ENCODE peak calls at places on chromosomes 4 and X, in ten cellular contexts. C is uterus, X is ascending aorta, I is aorta, S is suprapubic skin, E is SJSA1, Y is neuronal stem cell, R is heart right ventricle, A is mammary epithelial cell, B is upper lobe of right lung. T is an unnamed sample.

GRCh38 chr4:101155368-101155767 is 192.0 kb downstream of the PPP3CA start:
- DNase-seq in C (no peak), X (no peak), I (no peak), S (no peak), E (peak; percentile 52), Y (no peak), R (no peak), A (peak; percentile 78), B (no peak), T (no peak)

GRCh38 chr4:5511791-5512190 is 196.6 kb downstream of the EVC2 start:
- DNase-seq in C (no peak), X (no peak), I (no peak), S (no peak), E (no peak), Y (no peak), R (no peak), A (peak; percentile 43), B (no peak), T (no peak)

GRCh38 chr4:56757270-56757746 is 64.2 kb downstream of the SPINK2 start:
- DNase-seq in C (no peak), X (no peak), I (no peak), S (no peak), E (peak; percentile 72), Y (no peak), R (no peak), A (peak; percentile 30), B (no peak), T (no peak)

GRCh38 chr4:52371861-52372260 is 287.2 kb downstream of the USP46 start:
- DNase-seq in C (no peak), X (no peak), I (no peak), S (no peak), E (no peak), Y (no peak), R (no peak), A (no peak), B (no peak), T (no peak)

GRCh38 chr4:13455411-13455810 is 28.7 kb downstream of the RAB28 start:
- DNase-seq in C (no peak), X (no peak), I (peak; percentile 51), S (no peak), E (no peak), Y (no peak), R (no peak), A (no peak), B (no peak), T (no peak)

GRCh38 chrX:134512566-134512965 is 52.6 kb downstream of the HPRT1 start:
- DNase-seq in C (no peak), X (no peak), I (no peak), S (no peak), E (peak; percentile 48), Y (no peak), R (no peak), A (peak; percentile 88), B (no peak), T (no peak)

GRCh38 chrX:2974946-2975345 is 31.4 kb upstream of the ARSH start:
- DNase-seq in C (no peak), X (no peak), I (no peak), S (no peak), E (no peak), Y (no peak), R (no peak), A (no peak), B (no peak), T (no peak)

GRCh38 chrX:151970661-151971060 is 3.8 kb downstream of the GABRE start:
- DNase-seq in C (peak; percentile 69), X (peak; percentile 82), I (peak; percentile 88), S (peak; percentile 81), E (peak; percentile 86), Y (no peak), R (peak; percentile 71), A (peak; percentile 82), B (peak; percentile 85), T (no peak)

GRCh38 chrX:1393871-1394615 is 2.1 kb upstream of the SLC25A6 start:
- DNase-seq in C (no peak), X (no peak), I (peak; percentile 30), S (no peak), E (no peak), Y (no peak), R (peak; percentile 10), A (no peak), B (peak; percentile 17), T (no peak)

GRCh38 chr4:10106421-10107039 is 10.1 kb downstream of the WDR1 start:
- DNase-seq in C (peak; percentile 96), X (peak; percentile 97), I (peak; percentile 90), S (peak; percentile 89), E (peak; percentile 73), Y (no peak), R (no peak), A (peak; percentile 98), B (no peak), T (no peak)

GRCh38 chr4:110344165-110344564 is 131.8 kb upstream of the ENPEP start:
- DNase-seq in C (no peak), X (no peak), I (no peak), S (no peak), E (peak; percentile 9), Y (peak; percentile 2), R (no peak), A (no peak), B (no peak), T (no peak)

GRCh38 chr4:2241410-2242353 is at the start of the genes HAUS3 and POLN:
- DNase-seq in C (peak; percentile 98), X (peak; percentile 99), I (peak; percentile 100), S (peak; percentile 99), E (peak; percentile 83), Y (peak; percentile 97), R (peak; percentile 99), A (peak; percentile 97), B (peak; percentile 99), T (peak; percentile 100)

GRCh38 chr4:140764785-140765392 is 8.7 kb upstream of the TBC1D9 start:
- DNase-seq in C (no peak), X (no peak), I (no peak), S (no peak), E (no peak), Y (no peak), R (no peak), A (peak; percentile 5), B (no peak), T (no peak)

GRCh38 chr4:85854543-85854942 is 379.6 kb downstream of the ARHGAP24 start:
- DNase-seq in C (no peak), X (no peak), I (no peak), S (no peak), E (no peak), Y (no peak), R (no peak), A (no peak), B (no peak), T (no peak)

GRCh38 chr4:186642530-186642929 is 81.1 kb downstream of the FAT1 start:
- DNase-seq in C (no peak), X (no peak), I (no peak), S (no peak), E (no peak), Y (no peak), R (no peak), A (no peak), B (no peak), T (no peak)

GRCh38 chr4:112094330-112094729 is 50.9 kb upstream of the FAM241A start:
- DNase-seq in C (no peak), X (no peak), I (no peak), S (no peak), E (no peak), Y (no peak), R (no peak), A (no peak), B (no peak), T (no peak)

GRCh38 chr4:140256335-140256734 is 102.4 kb upstream of the MAML3 start:
- DNase-seq in C (no peak), X (no peak), I (no peak), S (no peak), E (peak; percentile 18), Y (no peak), R (no peak), A (peak; percentile 80), B (no peak), T (no peak)

GRCh38 chr4:147340111-147340510 is 140.8 kb upstream of the EDNRA start:
- DNase-seq in C (peak; percentile 47), X (no peak), I (no peak), S (no peak), E (no peak), Y (no peak), R (no peak), A (peak; percentile 68), B (no peak), T (no peak)

GRCh38 chr4:85672959-85673358 is 198.0 kb downstream of the ARHGAP24 start:
- DNase-seq in C (no peak), X (no peak), I (no peak), S (no peak), E (no peak), Y (no peak), R (no peak), A (no peak), B (no peak), T (no peak)

GRCh38 chrX:38859602-38860001 is 58.3 kb downstream of the MID1IP1 start:
- DNase-seq in C (no peak), X (no peak), I (no peak), S (no peak), E (no peak), Y (no peak), R (no peak), A (peak; percentile 8), B (no peak), T (no peak)

GRCh38 chrX:72018277-72019112 is 107.8 kb downstream of the NHSL2 start:
- DNase-seq in C (peak; percentile 87), X (peak; percentile 93), I (peak; percentile 95), S (peak; percentile 86), E (peak; percentile 65), Y (peak; percentile 64), R (peak; percentile 86), A (peak; percentile 77), B (peak; percentile 92), T (peak; percentile 78)
- H3K27ac ChIP-seq in C (peak overlapping the region; percentile 64), X (peak overlapping the region; percentile 46), I (no peak overlapping the region), S (no peak overlapping the region), E (no peak overlapping the region), Y (no peak overlapping the region), R (peak overlapping the region; percentile 50), A (no peak overlapping the region), B (no peak overlapping the region), T (no peak overlapping the region)

GRCh38 chr4:119128125-119128524 is 7.5 kb upstream of the MYOZ2 start:
- DNase-seq in C (no peak), X (no peak), I (no peak), S (no peak), E (no peak), Y (no peak), R (no peak), A (no peak), B (no peak), T (no peak)
- H3K4me3 ChIP-seq in C (no peak overlapping the region), X (no peak overlapping the region), I (no peak overlapping the region), S (no peak overlapping the region), E (no peak overlapping the region), Y (no peak overlapping the region), R (peak overlapping the region; percentile 24), A (no peak overlapping the region), B (no peak overlapping the region), T (no peak overlapping the region)

GRCh38 chrX:32185160-32185559 is 1026.2 kb downstream of the DMD start:
- DNase-seq in C (no peak), X (no peak), I (no peak), S (no peak), E (no peak), Y (no peak), R (no peak), A (peak; percentile 1), B (no peak), T (no peak)
- H3K27ac ChIP-seq in C (no peak overlapping the region), X (no peak overlapping the region), I (no peak overlapping the region), S (no peak overlapping the region), E (no peak overlapping the region), Y (no peak overlapping the region), R (no peak overlapping the region), A (no peak overlapping the region), B (no peak overlapping the region), T (no peak overlapping the region)

GRCh38 chr4:30802622-30803323 is 82.6 kb downstream of the PCDH7 start:
- DNase-seq in C (no peak), X (no peak), I (no peak), S (no peak), E (no peak), Y (no peak), R (no peak), A (peak; percentile 29), B (no peak), T (no peak)

GRCh38 chr4:30801876-30802275 is 81.7 kb downstream of the PCDH7 start:
- DNase-seq in C (no peak), X (no peak), I (no peak), S (no peak), E (no peak), Y (no peak), R (no peak), A (no peak), B (no peak), T (no peak)
- H3K4me3 ChIP-seq in C (no peak overlapping the region), X (no peak overlapping the region), I (no peak overlapping the region), S (no peak overlapping the region), E (no peak overlapping the region), Y (no peak overlapping the region), R (no peak overlapping the region), A (no peak overlapping the region), B (no peak overlapping the region), T (no peak overlapping the region)

T was measured in CD4-positive, alpha-beta memory T cell.